ENCODE peak calls at places on chromosomes 6 and 20, in nine cellular contexts. One of them, this sample, is unnamed.
A peak's percentile ranks its signal among the peaks of the same experiment; 100 is the strongest.

GRCh38 chr6:141539617-141540016 is 593.1 kb upstream of the GJE1 start:
- DNase-seq in endothelial cell of umbilical vein: no peak
- DNase-seq in NB4: no peak
- DNase-seq in nephron progenitor cell: no peak
- DNase-seq in BJ: no peak
- DNase-seq in PC-9: no peak
- DNase-seq in brain microvascular endothelial cell: no peak
- DNase-seq in OCI-LY7: no peak
- DNase-seq in A549: no peak
- DNase-seq in this sample: no peak

GRCh38 chr6:57432162-57432561 is 114.7 kb downstream of the PRIM2 start:
- DNase-seq in endothelial cell of umbilical vein: peak; percentile 58
- DNase-seq in NB4: peak; percentile 17
- DNase-seq in nephron progenitor cell: no peak
- DNase-seq in BJ: peak; percentile 37
- DNase-seq in PC-9: no peak
- DNase-seq in brain microvascular endothelial cell: no peak
- DNase-seq in OCI-LY7: no peak
- DNase-seq in A549: no peak
- DNase-seq in this sample: no peak

GRCh38 chr6:129695373-129696027 is 14.5 kb downstream of the ARHGAP18 start:
- DNase-seq in endothelial cell of umbilical vein: no peak
- DNase-seq in NB4: no peak
- DNase-seq in nephron progenitor cell: no peak
- DNase-seq in BJ: no peak
- DNase-seq in PC-9: no peak
- DNase-seq in brain microvascular endothelial cell: no peak
- DNase-seq in OCI-LY7: no peak
- DNase-seq in A549: no peak
- DNase-seq in this sample: no peak

GRCh38 chr6:125790403-125791150 is at the start of gene NCOA7:
- DNase-seq in endothelial cell of umbilical vein: peak; percentile 84
- DNase-seq in NB4: peak; percentile 85
- DNase-seq in nephron progenitor cell: peak; percentile 76
- DNase-seq in BJ: no peak
- DNase-seq in PC-9: peak; percentile 78
- DNase-seq in brain microvascular endothelial cell: peak; percentile 48
- DNase-seq in OCI-LY7: peak; percentile 80
- DNase-seq in A549: peak; percentile 50
- DNase-seq in this sample: no peak

GRCh38 chr6:109292420-109292819 is 89.8 kb downstream of the CD164 start:
- DNase-seq in endothelial cell of umbilical vein: no peak
- DNase-seq in NB4: no peak
- DNase-seq in nephron progenitor cell: no peak
- DNase-seq in BJ: no peak
- DNase-seq in PC-9: no peak
- DNase-seq in brain microvascular endothelial cell: no peak
- DNase-seq in OCI-LY7: no peak
- DNase-seq in A549: no peak
- DNase-seq in this sample: no peak

GRCh38 chr20:31698803-31699718 is 23.6 kb downstream of the BCL2L1 start:
- DNase-seq in endothelial cell of umbilical vein: peak; percentile 96
- DNase-seq in NB4: peak; percentile 29
- DNase-seq in nephron progenitor cell: no peak
- DNase-seq in BJ: peak; percentile 91
- DNase-seq in PC-9: peak; percentile 58
- DNase-seq in brain microvascular endothelial cell: peak; percentile 90
- DNase-seq in OCI-LY7: peak; percentile 70
- DNase-seq in A549: peak; percentile 63
- DNase-seq in this sample: no peak

GRCh38 chr20:58693226-58694006 is 816 bp downstream of the NPEPL1 start:
- DNase-seq in endothelial cell of umbilical vein: peak; percentile 20
- DNase-seq in NB4: peak; percentile 19
- DNase-seq in nephron progenitor cell: no peak
- DNase-seq in BJ: no peak
- DNase-seq in PC-9: peak; percentile 19
- DNase-seq in brain microvascular endothelial cell: no peak
- DNase-seq in OCI-LY7: no peak
- DNase-seq in A549: peak; percentile 6
- DNase-seq in this sample: no peak

GRCh38 chr6:142195862-142196536 is 48.9 kb downstream of the VTA1 start:
- DNase-seq in endothelial cell of umbilical vein: peak; percentile 28
- DNase-seq in NB4: no peak
- DNase-seq in nephron progenitor cell: no peak
- DNase-seq in BJ: no peak
- DNase-seq in PC-9: no peak
- DNase-seq in brain microvascular endothelial cell: no peak
- DNase-seq in OCI-LY7: no peak
- DNase-seq in A549: no peak
- DNase-seq in this sample: no peak

GRCh38 chr6:112085666-112086065 is 1.6 kb downstream of the TUBE1 start:
- DNase-seq in endothelial cell of umbilical vein: no peak
- DNase-seq in NB4: no peak
- DNase-seq in nephron progenitor cell: no peak
- DNase-seq in BJ: no peak
- DNase-seq in PC-9: no peak
- DNase-seq in brain microvascular endothelial cell: no peak
- DNase-seq in OCI-LY7: no peak
- DNase-seq in A549: no peak
- DNase-seq in this sample: no peak

GRCh38 chr6:112087136-112087908 is at the start of the genes FAM229B and TUBE1:
- DNase-seq in endothelial cell of umbilical vein: peak; percentile 97
- DNase-seq in NB4: peak; percentile 98
- DNase-seq in nephron progenitor cell: peak; percentile 87
- DNase-seq in BJ: peak; percentile 87
- DNase-seq in PC-9: peak; percentile 86
- DNase-seq in brain microvascular endothelial cell: peak; percentile 99
- DNase-seq in OCI-LY7: peak; percentile 97
- DNase-seq in A549: peak; percentile 39
- DNase-seq in this sample: peak; percentile 91

GRCh38 chr6:112081569-112081968 is 5.7 kb downstream of the TUBE1 start:
- DNase-seq in endothelial cell of umbilical vein: no peak
- DNase-seq in NB4: no peak
- DNase-seq in nephron progenitor cell: no peak
- DNase-seq in BJ: no peak
- DNase-seq in PC-9: no peak
- DNase-seq in brain microvascular endothelial cell: no peak
- DNase-seq in OCI-LY7: no peak
- DNase-seq in A549: no peak
- DNase-seq in this sample: no peak

GRCh38 chr6:112087916-112088315 is 525 bp downstream of the FAM229B start:
- DNase-seq in endothelial cell of umbilical vein: no peak
- DNase-seq in NB4: no peak
- DNase-seq in nephron progenitor cell: no peak
- DNase-seq in BJ: no peak
- DNase-seq in PC-9: no peak
- DNase-seq in brain microvascular endothelial cell: no peak
- DNase-seq in OCI-LY7: peak; percentile 3
- DNase-seq in A549: no peak
- DNase-seq in this sample: no peak

DNA sequence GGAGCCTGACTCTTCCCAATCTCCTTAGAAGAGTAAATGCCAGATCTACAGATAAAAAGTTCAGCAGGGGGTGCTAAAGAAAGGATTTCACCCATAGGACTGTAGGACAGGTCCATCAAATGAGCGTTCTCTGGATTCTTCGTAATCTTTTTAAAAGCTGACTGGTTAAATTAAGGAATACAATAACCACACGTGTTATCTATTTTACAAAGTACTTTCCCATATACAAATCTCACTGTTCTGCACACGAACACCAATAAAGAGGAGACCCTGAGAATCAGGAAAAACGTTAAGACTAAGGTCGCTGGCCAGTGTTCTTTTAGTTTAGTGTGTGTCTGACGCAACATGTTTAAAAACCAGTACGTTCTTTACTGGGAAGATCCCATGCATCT is 542 bp downstream of the TUBE1 start:
- DNase-seq in endothelial cell of umbilical vein: peak; percentile 74
- DNase-seq in NB4: peak; percentile 69
- DNase-seq in nephron progenitor cell: no peak
- DNase-seq in BJ: peak; percentile 26
- DNase-seq in PC-9: no peak
- DNase-seq in brain microvascular endothelial cell: peak; percentile 52
- DNase-seq in OCI-LY7: peak; percentile 50
- DNase-seq in A549: peak; percentile 53
- DNase-seq in this sample: no peak
- TF ChIP-seq CTCF in endothelial cell of umbilical vein: peak; percentile 6
- TF ChIP-seq CTCF in NB4: peak; percentile 34
- TF ChIP-seq CTCF in nephron progenitor cell: no peak
- TF ChIP-seq CTCF in BJ: peak; percentile 44
- TF ChIP-seq CTCF in PC-9: peak; percentile 57
- TF ChIP-seq CTCF in brain microvascular endothelial cell: peak; percentile 45
- TF ChIP-seq CTCF in OCI-LY7: peak; percentile 70
- TF ChIP-seq CTCF in A549: peak; percentile 43
- TF ChIP-seq CTCF in this sample: peak; percentile 14

GRCh38 chr6:26225848-26226590 is 138.8 kb downstream of the HFE start:
- DNase-seq in endothelial cell of umbilical vein: no peak
- DNase-seq in NB4: no peak
- DNase-seq in nephron progenitor cell: no peak
- DNase-seq in BJ: no peak
- DNase-seq in PC-9: no peak
- DNase-seq in brain microvascular endothelial cell: no peak
- DNase-seq in OCI-LY7: no peak
- DNase-seq in A549: no peak
- DNase-seq in this sample: no peak

GRCh38 chr6:26223213-26223612 is 136.0 kb downstream of the HFE start:
- DNase-seq in endothelial cell of umbilical vein: no peak
- DNase-seq in NB4: peak; percentile 37
- DNase-seq in nephron progenitor cell: no peak
- DNase-seq in BJ: no peak
- DNase-seq in PC-9: no peak
- DNase-seq in brain microvascular endothelial cell: no peak
- DNase-seq in OCI-LY7: no peak
- DNase-seq in A549: no peak
- DNase-seq in this sample: no peak

GRCh38 chr6:26223677-26224546 is 136.7 kb downstream of the HFE start:
- DNase-seq in endothelial cell of umbilical vein: peak; percentile 94
- DNase-seq in NB4: peak; percentile 72
- DNase-seq in nephron progenitor cell: peak; percentile 66
- DNase-seq in BJ: peak; percentile 95
- DNase-seq in PC-9: peak; percentile 71
- DNase-seq in brain microvascular endothelial cell: peak; percentile 89
- DNase-seq in OCI-LY7: no peak
- DNase-seq in A549: peak; percentile 63
- DNase-seq in this sample: peak; percentile 77

GRCh38 chr6:26224547-26224912 is 137.3 kb downstream of the HFE start:
- DNase-seq in endothelial cell of umbilical vein: no peak
- DNase-seq in NB4: no peak
- DNase-seq in nephron progenitor cell: no peak
- DNase-seq in BJ: no peak
- DNase-seq in PC-9: no peak
- DNase-seq in brain microvascular endothelial cell: no peak
- DNase-seq in OCI-LY7: no peak
- DNase-seq in A549: no peak
- DNase-seq in this sample: no peak

DNA sequence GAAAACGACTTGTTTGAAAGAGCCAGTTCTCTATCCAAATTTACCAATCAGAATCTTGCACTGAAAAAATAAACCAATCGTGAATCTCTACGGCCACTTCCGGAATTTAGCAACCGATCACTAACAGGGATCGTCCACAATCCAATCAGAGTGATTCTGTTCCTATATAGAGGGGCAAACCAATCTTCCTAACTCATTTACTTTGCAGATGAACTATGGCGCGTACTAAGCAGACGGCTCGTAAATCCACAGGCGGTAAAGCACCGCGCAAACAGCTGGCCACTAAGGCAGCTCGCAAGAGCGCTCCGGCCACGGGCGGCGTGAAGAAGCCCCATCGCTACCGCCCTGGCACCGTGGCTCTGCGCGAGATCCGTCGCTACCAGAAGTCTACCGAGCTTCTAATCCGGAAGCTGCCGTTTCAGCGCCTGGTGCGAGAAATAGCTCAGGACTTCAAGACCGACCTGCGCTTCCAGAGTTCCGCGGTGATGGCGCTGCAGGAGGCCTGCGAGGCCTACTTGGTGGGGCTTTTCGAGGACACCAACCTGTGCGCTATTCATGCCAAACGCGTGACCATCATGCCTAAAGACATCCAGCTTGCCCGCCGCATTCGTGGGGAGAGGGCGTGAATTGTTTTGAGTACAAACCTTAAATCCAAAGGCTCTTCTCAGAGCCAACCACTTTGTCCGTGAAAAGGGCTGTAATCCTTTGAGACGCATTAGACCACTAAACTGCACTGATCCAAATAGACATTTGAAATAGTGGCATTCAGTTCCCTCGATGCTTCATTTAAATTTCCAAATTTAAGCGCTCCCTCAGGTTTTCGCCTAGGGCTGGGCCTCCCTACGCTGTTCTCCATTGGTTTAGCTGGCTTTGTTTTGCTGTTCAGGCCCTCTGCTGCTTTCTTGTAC is 138.0 kb downstream of the HFE start:
- DNase-seq in endothelial cell of umbilical vein: peak; percentile 89
- DNase-seq in NB4: no peak
- DNase-seq in nephron progenitor cell: peak; percentile 68
- DNase-seq in BJ: peak; percentile 91
- DNase-seq in PC-9: no peak
- DNase-seq in brain microvascular endothelial cell: peak; percentile 79
- DNase-seq in OCI-LY7: no peak
- DNase-seq in A549: no peak
- DNase-seq in this sample: no peak
- TF ChIP-seq CTCF in endothelial cell of umbilical vein: peak; percentile 18
- TF ChIP-seq CTCF in NB4: no peak
- TF ChIP-seq CTCF in nephron progenitor cell: peak; percentile 32
- TF ChIP-seq CTCF in BJ: peak; percentile 43
- TF ChIP-seq CTCF in PC-9: no peak
- TF ChIP-seq CTCF in brain microvascular endothelial cell: peak; percentile 54
- TF ChIP-seq CTCF in OCI-LY7: no peak
- TF ChIP-seq CTCF in A549: no peak
- TF ChIP-seq CTCF in this sample: no peak

GRCh38 chr20:26277339-26277738 is 580.7 kb upstream of the ZNF337 start:
- DNase-seq in endothelial cell of umbilical vein: no peak
- DNase-seq in NB4: no peak
- DNase-seq in nephron progenitor cell: no peak
- DNase-seq in BJ: no peak
- DNase-seq in PC-9: no peak
- DNase-seq in brain microvascular endothelial cell: no peak
- DNase-seq in OCI-LY7: no peak
- DNase-seq in A549: no peak
- DNase-seq in this sample: no peak

GRCh38 chr20:26279224-26279623 is 582.6 kb upstream of the ZNF337 start:
- DNase-seq in endothelial cell of umbilical vein: no peak
- DNase-seq in NB4: no peak
- DNase-seq in nephron progenitor cell: no peak
- DNase-seq in BJ: no peak
- DNase-seq in PC-9: no peak
- DNase-seq in brain microvascular endothelial cell: no peak
- DNase-seq in OCI-LY7: no peak
- DNase-seq in A549: no peak
- DNase-seq in this sample: no peak

GRCh38 chr20:26276811-26277210 is 580.2 kb upstream of the ZNF337 start:
- DNase-seq in endothelial cell of umbilical vein: no peak
- DNase-seq in NB4: no peak
- DNase-seq in nephron progenitor cell: peak; percentile 3
- DNase-seq in BJ: peak; percentile 1
- DNase-seq in PC-9: no peak
- DNase-seq in brain microvascular endothelial cell: peak; percentile 1
- DNase-seq in OCI-LY7: no peak
- DNase-seq in A549: no peak
- DNase-seq in this sample: no peak
- TF ChIP-seq CTCF in endothelial cell of umbilical vein: no peak
- TF ChIP-seq CTCF in NB4: no peak
- TF ChIP-seq CTCF in nephron progenitor cell: no peak
- TF ChIP-seq CTCF in BJ: peak; percentile 32
- TF ChIP-seq CTCF in PC-9: no peak
- TF ChIP-seq CTCF in brain microvascular endothelial cell: peak; percentile 28
- TF ChIP-seq CTCF in OCI-LY7: no peak
- TF ChIP-seq CTCF in A549: no peak
- TF ChIP-seq CTCF in this sample: no peak

GRCh38 chr6:139109558-139109957 is 25.3 kb upstream of the HECA start:
- DNase-seq in endothelial cell of umbilical vein: peak; percentile 16
- DNase-seq in NB4: peak; percentile 71
- DNase-seq in nephron progenitor cell: no peak
- DNase-seq in BJ: no peak
- DNase-seq in PC-9: no peak
- DNase-seq in brain microvascular endothelial cell: peak; percentile 27
- DNase-seq in OCI-LY7: peak; percentile 45
- DNase-seq in A549: no peak
- DNase-seq in this sample: no peak
- TF ChIP-seq CTCF in endothelial cell of umbilical vein: peak; percentile 21
- TF ChIP-seq CTCF in NB4: peak; percentile 56
- TF ChIP-seq CTCF in nephron progenitor cell: no peak
- TF ChIP-seq CTCF in BJ: peak; percentile 23
- TF ChIP-seq CTCF in PC-9: no peak
- TF ChIP-seq CTCF in brain microvascular endothelial cell: peak; percentile 57
- TF ChIP-seq CTCF in OCI-LY7: peak; percentile 67
- TF ChIP-seq CTCF in A549: no peak
- TF ChIP-seq CTCF in this sample: peak; percentile 68